ENCODE peak calls at places on chromosome 20, in five cellular contexts. One of them, this sample, is unnamed.

GRCh38 chr20:2470051-2470431 is 548 bp downstream of the SNRPB start:
- DNase-seq in esophagus squamous epithelium: no peak
- DNase-seq in cardiac muscle cell: peak
- DNase-seq in lung: no peak
- DNase-seq in keratinocyte: no peak
- DNase-seq in this sample: no peak

GRCh38 chr20:23659989-23660837 is 22.5 kb upstream of the CST3 start:
- DNase-seq in keratinocyte: no peak
- DNase-seq in cardiac muscle cell: no peak
- DNase-seq in lung: no peak
- DNase-seq in esophagus squamous epithelium: no peak
- DNase-seq in this sample: no peak

GRCh38 chr20:1697592-1697991 is 40.0 kb upstream of the SIRPG start:
- DNase-seq in esophagus squamous epithelium: no peak
- DNase-seq in lung: no peak
- DNase-seq in keratinocyte: no peak
- DNase-seq in cardiac muscle cell: no peak
- DNase-seq in this sample: no peak

GRCh38 chr20:35697696-35698297 is 1.4 kb downstream of the NFS1 start:
- DNase-seq in lung: peak
- DNase-seq in esophagus squamous epithelium: no peak
- DNase-seq in keratinocyte: no peak
- DNase-seq in cardiac muscle cell: no peak
- DNase-seq in this sample: no peak

GRCh38 chr20:757509-757908 is 10.8 kb downstream of the SLC52A3 start:
- DNase-seq in cardiac muscle cell: no peak
- DNase-seq in keratinocyte: no peak
- DNase-seq in lung: no peak
- DNase-seq in esophagus squamous epithelium: no peak
- DNase-seq in this sample: no peak

GRCh38 chr20:2539341-2539740 is 3.0 kb downstream of the TMC2 start:
- DNase-seq in keratinocyte: no peak
- DNase-seq in esophagus squamous epithelium: no peak
- DNase-seq in lung: no peak
- DNase-seq in cardiac muscle cell: no peak
- DNase-seq in this sample: no peak

GRCh38 chr20:60054716-60055371 is 96.6 kb downstream of the CDH26 start:
- DNase-seq in esophagus squamous epithelium: no peak
- DNase-seq in lung: no peak
- DNase-seq in keratinocyte: no peak
- DNase-seq in cardiac muscle cell: no peak
- DNase-seq in this sample: no peak

GRCh38 chr20:17668432-17668831 is 13.6 kb downstream of the RRBP1 start:
- DNase-seq in cardiac muscle cell: no peak
- DNase-seq in lung: no peak
- DNase-seq in esophagus squamous epithelium: no peak
- DNase-seq in keratinocyte: no peak
- DNase-seq in this sample: no peak

GRCh38 chr20:25738198-25738597 is 41.5 kb upstream of the ZNF337 start:
- DNase-seq in lung: no peak
- DNase-seq in esophagus squamous epithelium: no peak
- DNase-seq in cardiac muscle cell: no peak
- DNase-seq in keratinocyte: peak
- DNase-seq in this sample: peak

GRCh38 chr20:22825546-22825945 is 209.6 kb upstream of the SSTR4 start:
- DNase-seq in cardiac muscle cell: no peak
- DNase-seq in lung: no peak
- DNase-seq in keratinocyte: no peak
- DNase-seq in esophagus squamous epithelium: no peak
- DNase-seq in this sample: no peak

GRCh38 chr20:25020901-25021301 is 28.4 kb upstream of the APMAP start:
- DNase-seq in cardiac muscle cell: no peak
- DNase-seq in lung: no peak
- DNase-seq in keratinocyte: no peak
- DNase-seq in esophagus squamous epithelium: no peak
- DNase-seq in this sample: no peak

GRCh38 chr20:14093652-14094051 is 98.3 kb downstream of the MACROD2 start:
- DNase-seq in cardiac muscle cell: no peak
- DNase-seq in esophagus squamous epithelium: no peak
- DNase-seq in keratinocyte: no peak
- DNase-seq in lung: peak
- DNase-seq in this sample: no peak

GRCh38 chr20:31824554-31825313 is 5.6 kb downstream of the MYLK2 start:
- DNase-seq in esophagus squamous epithelium: no peak
- DNase-seq in lung: no peak
- DNase-seq in cardiac muscle cell: no peak
- DNase-seq in keratinocyte: no peak
- DNase-seq in this sample: no peak

GRCh38 chr20:9186396-9186795 is 117.5 kb downstream of the PLCB4 start:
- DNase-seq in lung: no peak
- DNase-seq in keratinocyte: no peak
- DNase-seq in cardiac muscle cell: no peak
- DNase-seq in esophagus squamous epithelium: no peak
- DNase-seq in this sample: no peak

GRCh38 chr20:44610313-44610965 is 28.1 kb downstream of the PKIG start:
- DNase-seq in keratinocyte: no peak
- DNase-seq in cardiac muscle cell: no peak
- DNase-seq in lung: no peak
- DNase-seq in esophagus squamous epithelium: no peak
- DNase-seq in this sample: no peak

GRCh38 chr20:62053465-62054196 is 12.1 kb downstream of the TAF4 start:
- DNase-seq in keratinocyte: no peak
- DNase-seq in lung: no peak
- DNase-seq in cardiac muscle cell: no peak
- DNase-seq in esophagus squamous epithelium: no peak
- DNase-seq in this sample: no peak

GRCh38 chr20:1396264-1396663 is 3.4 kb upstream of the FKBP1A start:
- DNase-seq in lung: no peak
- DNase-seq in cardiac muscle cell: no peak
- DNase-seq in keratinocyte: no peak
- DNase-seq in esophagus squamous epithelium: no peak
- DNase-seq in this sample: no peak

GRCh38 chr20:14360386-14360785 is 23.0 kb upstream of the FLRT3 start:
- DNase-seq in esophagus squamous epithelium: no peak
- DNase-seq in lung: no peak
- DNase-seq in keratinocyte: no peak
- DNase-seq in cardiac muscle cell: no peak
- DNase-seq in this sample: no peak

GRCh38 chr20:45293041-45294002 is 13.3 kb upstream of the RBPJL start:
- DNase-seq in lung: peak
- DNase-seq in cardiac muscle cell: peak
- DNase-seq in esophagus squamous epithelium: no peak
- DNase-seq in keratinocyte: peak
- DNase-seq in this sample: no peak

GRCh38 chr20:32539817-32540675 is 45.1 kb downstream of the NOL4L start:
- DNase-seq in cardiac muscle cell: no peak
- DNase-seq in lung: no peak
- DNase-seq in keratinocyte: no peak
- DNase-seq in esophagus squamous epithelium: no peak
- DNase-seq in this sample: no peak

GRCh38 chr20:56998438-56998837 is 268.0 kb downstream of the BMP7 start:
- DNase-seq in cardiac muscle cell: no peak
- DNase-seq in esophagus squamous epithelium: no peak
- DNase-seq in lung: no peak
- DNase-seq in keratinocyte: no peak
- DNase-seq in this sample: no peak

GRCh38 chr20:58390659-58391035 is 1.6 kb downstream of the VAPB start:
- DNase-seq in keratinocyte: no peak
- DNase-seq in esophagus squamous epithelium: no peak
- DNase-seq in lung: no peak
- DNase-seq in cardiac muscle cell: no peak
- DNase-seq in this sample: no peak
- H3K27ac ChIP-seq in keratinocyte: no peak
- H3K27ac ChIP-seq in esophagus squamous epithelium: no peak
- H3K27ac ChIP-seq in lung: no peak
- H3K27ac ChIP-seq in cardiac muscle cell: no peak
- H3K27ac ChIP-seq in this sample: no peak

GRCh38 chr20:38112249-38112942 is 52.7 kb downstream of the TGM2 start:
- DNase-seq in lung: no peak
- DNase-seq in cardiac muscle cell: no peak
- DNase-seq in esophagus squamous epithelium: no peak
- DNase-seq in keratinocyte: no peak
- DNase-seq in this sample: no peak

GRCh38 chr20:38114353-38114791 is 50.7 kb downstream of the TGM2 start:
- DNase-seq in cardiac muscle cell: no peak
- DNase-seq in esophagus squamous epithelium: no peak
- DNase-seq in lung: no peak
- DNase-seq in keratinocyte: no peak
- DNase-seq in this sample: no peak

GRCh38 chr20:38115205-38115604 is 49.9 kb downstream of the TGM2 start:
- DNase-seq in esophagus squamous epithelium: no peak
- DNase-seq in lung: no peak
- DNase-seq in keratinocyte: no peak
- DNase-seq in cardiac muscle cell: no peak
- DNase-seq in this sample: no peak

GRCh38 chr20:38112943-38113294 is 52.2 kb downstream of the TGM2 start:
- DNase-seq in keratinocyte: no peak
- DNase-seq in lung: no peak
- DNase-seq in cardiac muscle cell: no peak
- DNase-seq in esophagus squamous epithelium: no peak
- DNase-seq in this sample: no peak

DNA sequence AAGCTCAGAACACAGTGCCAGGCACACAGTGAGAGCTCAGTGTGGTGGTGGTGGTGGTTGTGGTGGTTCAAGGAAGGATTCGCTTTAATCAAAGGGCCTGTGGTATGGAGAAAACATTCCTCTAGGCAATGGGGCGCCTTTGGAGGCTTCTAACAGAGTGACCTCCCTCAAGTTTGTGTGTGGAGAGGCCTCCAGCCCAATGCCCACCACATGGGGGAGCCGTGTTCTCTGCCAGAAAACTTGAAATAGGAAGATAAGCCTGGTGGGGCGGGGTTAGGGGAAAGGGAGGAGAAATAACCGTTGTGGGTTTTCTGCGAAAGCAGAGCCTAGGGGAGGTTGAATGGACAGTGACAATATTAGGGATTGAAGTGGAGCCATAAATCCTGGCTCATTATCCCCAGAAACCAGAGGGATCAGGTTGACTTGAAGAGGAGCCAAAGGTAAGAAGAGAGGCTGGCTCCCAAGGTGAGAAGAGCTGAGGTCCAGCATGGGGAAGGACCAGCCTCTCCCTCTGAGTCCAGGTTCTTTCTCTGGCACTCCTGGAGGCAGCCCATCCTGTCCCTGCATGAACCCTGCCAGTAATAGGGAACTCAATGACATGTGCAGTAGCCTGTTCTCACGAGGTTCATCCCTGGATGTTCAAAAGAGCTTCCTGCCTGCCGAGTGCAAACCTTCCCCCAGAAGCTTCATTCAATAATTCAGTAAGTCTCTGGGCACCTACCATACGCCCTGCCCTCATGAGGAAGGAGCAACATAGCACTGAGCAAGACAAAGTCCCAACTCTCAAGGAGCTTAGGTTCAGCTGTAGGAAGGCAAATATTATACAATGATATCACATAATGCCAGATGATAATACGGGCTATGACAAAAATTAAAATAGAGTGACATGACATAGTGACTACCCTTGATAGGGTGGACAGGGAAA is 51.4 kb downstream of the TGM2 start:
- DNase-seq in keratinocyte: no peak
- DNase-seq in lung: peak
- DNase-seq in esophagus squamous epithelium: no peak
- DNase-seq in cardiac muscle cell: peak
- DNase-seq in this sample: no peak
- H3K27ac ChIP-seq in keratinocyte: no peak
- H3K27ac ChIP-seq in lung: peak
- H3K27ac ChIP-seq in esophagus squamous epithelium: no peak
- H3K27ac ChIP-seq in cardiac muscle cell: no peak
- H3K27ac ChIP-seq in this sample: no peak

DNA sequence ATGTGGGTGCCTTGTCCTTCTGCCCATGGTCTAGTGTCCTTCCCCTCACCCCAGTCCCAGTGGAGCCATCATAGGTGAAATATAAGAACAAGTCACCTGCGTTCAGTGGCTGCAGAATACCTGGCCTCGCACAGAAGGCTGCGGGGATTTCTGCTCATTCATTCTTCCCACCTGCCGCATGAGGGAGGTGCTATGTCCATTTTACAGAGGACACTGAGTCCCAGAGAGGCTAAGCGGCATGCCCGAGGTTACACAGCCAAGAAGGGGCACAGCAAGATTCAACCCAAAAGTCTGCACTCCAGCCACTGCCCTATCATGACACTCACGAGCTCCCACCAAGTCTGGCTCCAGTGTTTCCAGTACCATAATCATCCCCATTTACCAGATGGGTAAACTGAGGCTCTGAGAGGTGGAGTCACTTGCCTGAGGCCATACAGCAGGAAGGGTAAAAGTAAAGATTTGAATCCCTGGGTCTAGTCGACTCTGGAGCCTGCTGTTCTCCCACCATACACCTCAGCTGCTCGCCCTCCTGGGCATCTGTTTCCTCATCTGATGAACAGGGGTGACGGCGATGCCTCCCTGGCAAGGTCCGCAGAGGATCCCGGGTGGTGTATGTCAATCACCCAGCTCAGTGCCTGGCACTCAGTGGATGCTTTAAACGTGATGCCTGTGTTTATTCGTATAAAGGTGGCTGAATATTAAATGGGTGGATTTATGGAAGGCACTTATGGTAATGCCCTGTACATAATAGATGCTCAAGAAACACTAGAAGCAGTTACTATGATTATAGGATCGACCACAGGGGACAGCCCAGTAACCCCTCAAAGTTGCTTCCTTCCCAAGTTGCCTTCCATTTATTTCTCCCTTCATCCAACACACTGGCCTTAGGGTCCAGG is 101.0 kb downstream of the CEBPB start:
- DNase-seq in keratinocyte: no peak
- DNase-seq in lung: no peak
- DNase-seq in cardiac muscle cell: no peak
- DNase-seq in esophagus squamous epithelium: no peak
- DNase-seq in this sample: no peak
- H3K27ac ChIP-seq in keratinocyte: no peak
- H3K27ac ChIP-seq in lung: peak
- H3K27ac ChIP-seq in cardiac muscle cell: no peak
- H3K27ac ChIP-seq in esophagus squamous epithelium: peak
- H3K27ac ChIP-seq in this sample: no peak

DNA sequence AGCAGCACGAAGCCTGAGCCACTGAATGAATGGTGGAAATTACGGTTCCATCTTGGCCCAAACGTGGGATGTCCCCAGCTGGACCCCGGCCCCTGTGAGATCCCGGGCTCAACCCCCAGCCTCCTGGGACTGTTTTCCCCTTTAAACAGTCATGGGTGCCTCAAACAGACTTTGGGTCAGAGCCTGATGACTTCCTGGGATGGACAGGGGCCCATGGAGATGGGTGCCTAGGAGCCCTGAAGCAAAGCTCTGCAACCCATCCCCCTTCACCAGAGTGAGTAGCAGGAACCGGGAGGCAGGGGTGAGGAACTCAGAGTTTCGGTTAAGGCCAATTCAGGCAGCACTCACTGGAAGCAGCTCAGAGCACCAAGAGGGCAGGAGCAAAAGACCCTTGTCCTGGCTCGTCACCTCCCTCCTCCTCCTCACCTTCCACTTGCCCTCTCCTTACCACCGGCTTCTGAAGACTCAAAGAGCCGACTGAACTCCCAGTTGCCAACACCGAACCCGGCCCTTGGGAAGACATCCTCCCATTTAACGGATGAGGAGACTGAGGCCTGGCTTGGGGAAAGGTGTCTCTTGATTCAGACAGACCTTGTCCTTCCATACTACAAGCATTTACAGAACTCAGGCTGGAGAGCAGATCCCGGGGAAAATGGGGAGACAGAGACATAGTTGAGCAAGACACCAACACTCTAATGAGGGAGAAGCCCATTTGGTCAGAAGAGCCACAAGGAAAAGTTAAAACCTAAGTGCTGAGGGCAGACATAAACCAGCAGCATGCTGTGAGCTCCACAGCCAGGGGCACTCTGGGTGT is 14.9 kb upstream of the TLDC2 start:
- DNase-seq in keratinocyte: no peak
- DNase-seq in esophagus squamous epithelium: no peak
- DNase-seq in cardiac muscle cell: no peak
- DNase-seq in lung: no peak
- DNase-seq in this sample: no peak
- H3K27ac ChIP-seq in keratinocyte: peak
- H3K27ac ChIP-seq in esophagus squamous epithelium: peak
- H3K27ac ChIP-seq in cardiac muscle cell: no peak
- H3K27ac ChIP-seq in lung: no peak
- H3K27ac ChIP-seq in this sample: no peak

This sample was measured in epithelial cell of prostate.